ENCODE peak calls at places on chromosome 13, in five cellular contexts. C, A, O, Y and T are unnamed samples.

GRCh38 chr13:94327318-94327717 is 152.2 kb downstream of the DCT start:
- DNase-seq in C (no peak), A (no peak), O (no peak), Y (no peak), T (no peak)

GRCh38 chr13:112688560-112689497 is 1.0 kb upstream of the ATP11A start:
- DNase-seq in C (peak), A (peak), O (peak), Y (peak), T (no peak)

GRCh38 chr13:100753391-100753790 is 78.8 kb upstream of the TMTC4 start:
- DNase-seq in C (no peak), A (no peak), O (no peak), Y (no peak), T (no peak)

GRCh38 chr13:29491248-29491647 is 104.2 kb downstream of the SLC7A1 start:
- DNase-seq in C (no peak), A (no peak), O (no peak), Y (no peak), T (no peak)

GRCh38 chr13:36370108-36370429 is 23.9 kb upstream of the SPART start:
- DNase-seq in C (no peak), A (no peak), O (no peak), Y (no peak), T (no peak)

GRCh38 chr13:35499131-35500051 is 22.9 kb upstream of the MAB21L1 start:
- DNase-seq in C (no peak), A (no peak), O (no peak), Y (no peak), T (no peak)

GRCh38 chr13:99289265-99289664 is 17.9 kb downstream of the GPR183 start:
- DNase-seq in C (no peak), A (no peak), O (no peak), Y (no peak), T (no peak)

GRCh38 chr13:91308299-91308698 is 39.2 kb upstream of the MIR17HG start:
- DNase-seq in C (no peak), A (no peak), O (no peak), Y (no peak), T (no peak)

GRCh38 chr13:38399540-38399939 is 49.9 kb downstream of the UFM1 start:
- DNase-seq in C (no peak), A (no peak), O (no peak), Y (no peak), T (no peak)

GRCh38 chr13:42396501-42396900 is 124.5 kb downstream of the AKAP11 start:
- DNase-seq in C (no peak), A (peak), O (no peak), Y (no peak), T (peak)

GRCh38 chr13:31772231-31772630 is 32.9 kb downstream of the RXFP2 start:
- DNase-seq in C (no peak), A (no peak), O (no peak), Y (no peak), T (no peak)